ENCODE peak calls at places on chromosomes 16 and 17, in five cellular contexts. G is prostate gland, M is glutamatergic neuron, Q is AG09319, W is left lung. T is an unnamed sample.

GRCh38 chr17:79305831-79306687 is 231.4 kb downstream of the ENGASE start:
- DNase-seq in G (peak; percentile 6), M (no peak), Q (no peak), W (no peak), T (no peak)

GRCh38 chr16:71584543-71585317 is 7.8 kb upstream of the TAT start:
- DNase-seq in G (no peak), M (no peak), Q (no peak), W (no peak), T (no peak)

GRCh38 chr17:53571342-53571741 is 251.4 kb upstream of the KIF2B start:
- DNase-seq in G (no peak), M (no peak), Q (no peak), W (no peak), T (no peak)

GRCh38 chr17:79838541-79839274 is 532 bp downstream of the CBX4 start:
- DNase-seq in G (peak; percentile 54), M (peak; percentile 79), Q (no peak), W (peak; percentile 88), T (no peak)

GRCh38 chr17:82740906-82741759 is 5.7 kb downstream of the FN3K start:
- DNase-seq in G (no peak), M (no peak), Q (no peak), W (peak; percentile 13), T (no peak)

GRCh38 chr17:82287849-82288601 is 14.5 kb upstream of the CSNK1D start:
- DNase-seq in G (peak; percentile 88), M (no peak), Q (no peak), W (peak; percentile 89), T (peak; percentile 79)

GRCh38 chr16:12149971-12150370 is 173.4 kb downstream of the SNX29 start:
- DNase-seq in G (no peak), M (no peak), Q (no peak), W (no peak), T (no peak)

GRCh38 chr16:84585886-84586285 is 32.0 kb downstream of the COTL1 start:
- DNase-seq in G (no peak), M (peak; percentile 78), Q (no peak), W (no peak), T (no peak)

GRCh38 chr16:87955302-87956168 is 4.3 kb downstream of the BANP start:
- DNase-seq in G (no peak), M (no peak), Q (no peak), W (peak; percentile 37), T (no peak)

GRCh38 chr17:48031966-48032365 is 5.6 kb downstream of the COPZ2 start:
- DNase-seq in G (no peak), M (no peak), Q (no peak), W (no peak), T (no peak)

GRCh38 chr17:65855245-65855644 is 293.8 kb upstream of the AXIN2 start:
- DNase-seq in G (no peak), M (no peak), Q (no peak), W (no peak), T (peak; percentile 40)

GRCh38 chr16:53358884-53359283 is 75.4 kb upstream of the RBL2 start:
- DNase-seq in G (no peak), M (no peak), Q (no peak), W (peak; percentile 53), T (no peak)

GRCh38 chr16:53355064-53355463 is 79.2 kb upstream of the RBL2 start:
- DNase-seq in G (no peak), M (no peak), Q (no peak), W (peak; percentile 62), T (no peak)

GRCh38 chr16:53357208-53357586 is 77.1 kb upstream of the RBL2 start:
- DNase-seq in G (no peak), M (no peak), Q (no peak), W (peak; percentile 54), T (no peak)

GRCh38 chr16:53357955-53358354 is 76.3 kb upstream of the RBL2 start:
- DNase-seq in G (no peak), M (no peak), Q (no peak), W (no peak), T (no peak)

GRCh38 chr16:53356478-53357207 is 77.6 kb upstream of the RBL2 start:
- DNase-seq in G (no peak), M (no peak), Q (no peak), W (no peak), T (no peak)
- TF ChIP-seq CTCF in G (no peak), M (no peak), Q (no peak), W (no peak), T (no peak)

DNA sequence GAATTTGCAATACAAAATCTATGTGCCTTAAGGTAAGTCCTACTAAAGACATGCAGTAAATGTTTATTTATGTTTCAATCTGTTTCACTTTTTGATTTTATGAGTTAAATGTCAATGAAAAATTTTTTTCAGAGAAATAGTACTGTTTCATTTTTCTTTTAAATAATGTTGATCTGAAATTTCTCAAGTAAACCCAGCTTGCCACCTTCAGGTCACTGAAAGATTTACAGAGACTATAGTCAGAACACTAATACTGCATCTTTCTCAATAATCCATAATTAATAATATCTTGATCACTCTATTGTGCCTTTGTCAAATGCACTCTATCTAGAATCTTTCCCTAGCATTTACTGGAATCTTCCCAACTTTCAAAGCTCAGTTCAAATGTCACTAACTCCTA is 6.5 kb upstream of the DHX40 start:
- DNase-seq in G (no peak), M (no peak), Q (no peak), W (no peak), T (no peak)
- TF ChIP-seq CTCF in G (peak; percentile 24), M (peak; percentile 30), Q (peak; percentile 27), W (no peak), T (no peak)

GRCh38 chr16:57091990-57092785 is at the start of gene CPNE2:
- DNase-seq in G (peak; percentile 54), M (peak; percentile 63), Q (no peak), W (peak; percentile 93), T (peak; percentile 73)
- TF ChIP-seq CTCF in G (peak; percentile 21), M (no peak), Q (no peak), W (no peak), T (no peak)

GRCh38 chr16:80034948-80035700 is 434.6 kb upstream of the MAF start:
- DNase-seq in G (no peak), M (no peak), Q (no peak), W (no peak), T (peak; percentile 8)
- TF ChIP-seq CTCF in G (no peak), M (no peak), Q (no peak), W (no peak), T (no peak)

GRCh38 chr17:19329839-19330238 is 32.7 kb downstream of the B9D1 start:
- DNase-seq in G (no peak), M (no peak), Q (no peak), W (peak; percentile 29), T (no peak)

GRCh38 chr17:19325542-19325941 is 37.0 kb downstream of the B9D1 start:
- DNase-seq in G (no peak), M (no peak), Q (no peak), W (no peak), T (no peak)

GRCh38 chr17:19329136-19329535 is 33.4 kb downstream of the B9D1 start:
- DNase-seq in G (no peak), M (no peak), Q (no peak), W (peak; percentile 56), T (no peak)

GRCh38 chr17:19328441-19329061 is 34.0 kb downstream of the B9D1 start:
- DNase-seq in G (no peak), M (no peak), Q (no peak), W (peak; percentile 49), T (no peak)

DNA sequence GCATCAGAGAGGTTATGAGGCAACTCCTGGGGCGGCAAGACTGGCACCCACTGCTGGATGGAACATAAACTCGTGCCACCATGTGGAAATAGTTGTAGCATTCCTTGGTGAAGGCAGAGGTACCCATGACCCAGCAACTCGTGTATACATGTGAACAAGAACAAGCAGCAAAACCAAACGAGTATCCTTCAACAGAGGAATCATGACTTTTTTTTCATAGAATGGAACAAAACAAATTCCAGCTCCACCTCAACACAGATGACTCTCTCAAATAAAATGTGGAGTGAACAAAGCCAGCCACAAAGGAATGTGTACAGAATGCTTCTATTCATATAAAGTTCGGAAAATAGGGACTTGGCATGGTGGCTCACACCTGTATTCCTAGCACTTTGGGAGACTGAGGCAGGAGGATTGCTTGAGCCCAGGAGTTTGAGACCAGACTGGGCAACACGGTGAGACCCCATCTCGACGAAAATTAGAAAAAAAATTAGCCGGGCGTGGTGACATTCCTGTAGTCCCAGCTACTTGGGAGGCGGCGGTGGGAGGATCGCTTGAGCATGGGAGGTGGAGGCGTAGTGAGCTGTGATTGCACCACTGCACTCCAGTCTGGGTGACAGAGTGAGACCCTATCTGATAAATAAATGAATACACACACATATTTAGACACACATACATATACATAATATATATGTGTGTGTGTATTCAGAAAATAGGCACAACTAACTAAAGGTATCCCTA is 35.3 kb downstream of the B9D1 start:
- DNase-seq in G (no peak), M (no peak), Q (peak; percentile 32), W (peak; percentile 43), T (no peak)
- TF ChIP-seq CTCF in G (no peak), M (no peak), Q (no peak), W (no peak), T (no peak)

GRCh38 chr16:86046026-86046713 is 147.2 kb downstream of the IRF8 start:
- DNase-seq in G (no peak), M (no peak), Q (no peak), W (no peak), T (no peak)

GRCh38 chr16:86042996-86043725 is 144.2 kb downstream of the IRF8 start:
- DNase-seq in G (no peak), M (no peak), Q (no peak), W (no peak), T (no peak)

GRCh38 chr16:86044881-86045600 is 146.1 kb downstream of the IRF8 start:
- DNase-seq in G (no peak), M (no peak), Q (no peak), W (no peak), T (no peak)

GRCh38 chr16:86045601-86045971 is 146.6 kb downstream of the IRF8 start:
- DNase-seq in G (no peak), M (no peak), Q (no peak), W (no peak), T (no peak)

DNA sequence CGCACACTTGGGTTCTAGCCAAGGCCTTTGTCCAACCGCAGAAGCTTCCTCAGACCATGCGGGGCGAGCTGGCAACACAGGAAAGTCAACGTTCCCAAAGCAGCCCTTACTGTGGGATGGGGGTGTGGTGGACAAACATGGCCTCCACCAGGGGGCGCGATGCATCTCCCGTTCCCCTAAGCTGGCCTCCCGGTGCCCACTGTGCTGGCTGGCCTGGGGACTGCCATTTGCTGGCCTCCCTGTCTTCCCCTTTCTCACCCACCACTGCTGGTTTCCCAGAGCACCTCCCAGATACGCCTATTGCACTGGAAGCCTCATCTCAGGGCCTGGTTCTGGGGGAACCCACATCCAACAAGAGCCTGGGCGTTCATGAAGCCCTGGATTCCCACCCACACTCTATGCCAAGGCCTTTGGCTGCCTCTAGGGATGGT is 145.3 kb downstream of the IRF8 start:
- DNase-seq in G (no peak), M (peak; percentile 82), Q (peak; percentile 27), W (no peak), T (peak; percentile 67)
- TF ChIP-seq CTCF in G (no peak), M (peak; percentile 80), Q (peak; percentile 67), W (peak; percentile 40), T (peak; percentile 65)

GRCh38 chr16:59252317-59252716 is 518.2 kb upstream of the GOT2 start:
- DNase-seq in G (no peak), M (no peak), Q (no peak), W (no peak), T (no peak)

DNA sequence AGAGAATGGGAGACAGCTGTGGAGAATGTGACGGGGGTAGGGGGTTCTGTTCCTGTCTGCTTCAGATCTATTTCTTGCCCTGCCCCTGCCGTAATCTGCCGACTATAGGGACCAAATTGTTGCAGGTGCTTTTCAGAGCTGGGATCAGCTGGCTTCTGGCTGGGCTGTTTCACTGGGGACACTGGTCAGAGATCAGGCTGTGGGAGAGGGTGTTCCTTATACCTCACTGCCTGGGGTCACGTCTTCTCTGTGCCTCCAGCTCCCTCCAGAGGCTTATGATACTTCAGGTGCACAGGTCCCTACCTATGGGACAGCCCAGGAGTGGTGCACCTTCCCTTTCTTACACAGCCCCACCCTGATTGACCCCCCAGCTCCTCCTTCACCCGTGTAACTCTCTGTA is 514.9 kb upstream of the GOT2 start:
- DNase-seq in G (no peak), M (peak; percentile 21), Q (no peak), W (no peak), T (no peak)
- TF ChIP-seq CTCF in G (no peak), M (no peak), Q (no peak), W (no peak), T (no peak)